ENCODE peak calls at places on chromosomes 16 and 17, in ten cellular contexts. A is uterus; V is sigmoid colon; P is activated T-helper 1 cell treated with anti-CD3 and anti-CD28 coated beads, Interleukin-12 subunit alpha, Interleukin-12 subunit beta, Interleukin-2, Interleukin-4 antibody, amounts not matched to agents 30 ng/mL and 10 ng/mL and 1 ng/mL, durations not matched to agents 14 hours and 24 hours and 36 hours; Q is amniotic epithelial cell; M is Kasumi-1; B is stimulated activated CD8-positive, alpha-beta memory T cell treated with anti-CD3 and anti-CD28 coated beads, Interleukin-7, amount 100 ng/mL, for 4 hours; I is EL; E is NCI-H1417; T is NCI-H2081 treated with DMSO at 0.1 percent for 48 hours. L is an unnamed sample.

GRCh38 chr17:64786337-64786736 is 124.2 kb upstream of the SMURF2 start:
- DNase-seq in A (no peak), V (peak; percentile 57), B (no peak), I (no peak), Q (no peak), M (no peak), P (no peak), E (no peak), T (no peak), L (no peak)

GRCh38 chr17:73420897-73421296 is 109.1 kb upstream of the CDC42EP4 start:
- DNase-seq in A (no peak), T (no peak), M (no peak), V (peak; percentile 28), B (no peak), I (peak; percentile 30), P (no peak), E (no peak), Q (peak; percentile 15), L (peak; percentile 68)

GRCh38 chr17:10842658-10843057 is 4.8 kb upstream of the PIRT start:
- DNase-seq in T (no peak), P (no peak), I (no peak), A (no peak), Q (no peak), M (no peak), B (no peak), E (no peak), V (no peak), L (no peak)

GRCh38 chr17:38451840-38452529 is 23.7 kb downstream of the ARHGAP23 start:
- DNase-seq in Q (peak; percentile 95), P (no peak), M (peak; percentile 93), A (peak; percentile 79), E (no peak), T (no peak), V (no peak), B (no peak), I (peak; percentile 98), L (no peak)

GRCh38 chr17:75131278-75132017 is at the start of gene NT5C:
- DNase-seq in P (peak; percentile 70), V (peak; percentile 91), T (peak; percentile 26), E (peak; percentile 93), Q (peak; percentile 71), A (peak; percentile 80), B (no peak), M (peak; percentile 81), I (peak; percentile 86), L (peak; percentile 92)

GRCh38 chr17:7587420-7587786 is 2.5 kb downstream of the SOX15 start:
- DNase-seq in B (no peak), M (peak; percentile 59), T (no peak), A (no peak), I (peak; percentile 96), E (no peak), V (no peak), Q (peak; percentile 94), P (no peak), L (no peak)

GRCh38 chr16:78768723-78769122 is 669.3 kb downstream of the WWOX start:
- DNase-seq in Q (no peak), M (no peak), I (no peak), V (no peak), B (no peak), T (no peak), A (no peak), P (peak; percentile 16), E (no peak), L (no peak)

GRCh38 chr16:23505180-23505665 is 5.1 kb downstream of the GGA2 start:
- DNase-seq in T (no peak), V (no peak), E (no peak), A (no peak), Q (no peak), M (no peak), B (no peak), P (no peak), I (no peak), L (no peak)

GRCh38 chr16:50446861-50447260 is 78.1 kb upstream of the BRD7 start:
- DNase-seq in T (no peak), V (peak; percentile 39), A (no peak), I (no peak), B (no peak), M (no peak), Q (no peak), E (no peak), P (no peak), L (no peak)

GRCh38 chr17:64358261-64358788 is 32.3 kb downstream of the PECAM1 start:
- DNase-seq in Q (peak; percentile 7), M (no peak), V (peak; percentile 56), A (no peak), E (peak; percentile 64), P (no peak), T (peak; percentile 7), I (peak; percentile 18), B (no peak), L (peak; percentile 78)

GRCh38 chr16:11349599-11350276 is 4.5 kb downstream of the RMI2 start:
- DNase-seq in A (peak; percentile 47), M (peak; percentile 36), V (peak; percentile 88), I (peak; percentile 81), B (no peak), T (no peak), P (no peak), Q (no peak), E (no peak), L (no peak)

GRCh38 chr17:34236341-34236892 is 18.7 kb upstream of the CCL2 start:
- DNase-seq in T (no peak), V (no peak), I (no peak), P (no peak), B (no peak), E (no peak), M (no peak), A (no peak), Q (no peak), L (no peak)

GRCh38 chr16:4750896-4751295 is 16.1 kb downstream of the ZNF500 start:
- DNase-seq in Q (no peak), E (no peak), V (no peak), T (no peak), P (no peak), B (no peak), I (no peak), A (no peak), M (no peak), L (no peak)

GRCh38 chr16:48542020-48542473 is 67.9 kb downstream of the N4BP1 start:
- DNase-seq in Q (peak; percentile 44), A (no peak), B (no peak), T (no peak), P (no peak), I (peak; percentile 42), M (peak; percentile 67), V (peak; percentile 76), E (no peak), L (peak; percentile 59)

GRCh38 chr17:83189673-83190385 is 110.4 kb downstream of the METRNL start:
- DNase-seq in Q (peak; percentile 32), I (peak; percentile 80), E (no peak), B (no peak), A (peak; percentile 18), T (no peak), P (peak; percentile 0), M (no peak), V (peak; percentile 79), L (no peak)

GRCh38 chr16:54503011-54503410 is 216.4 kb upstream of the IRX3 start:
- DNase-seq in A (no peak), E (no peak), I (no peak), T (no peak), V (no peak), M (no peak), P (no peak), B (no peak), Q (no peak), L (peak; percentile 18)

GRCh38 chr17:80474933-80475915 is 1.2 kb downstream of the NPTX1 start:
- DNase-seq in T (no peak), Q (no peak), M (no peak), A (no peak), P (no peak), E (peak; percentile 38), V (no peak), I (no peak), B (no peak), L (no peak)

GRCh38 chr17:40121191-40121885 is 433 bp upstream of the MSL1 start:
- DNase-seq in B (no peak), M (peak; percentile 17), Q (peak; percentile 59), V (peak; percentile 83), E (peak; percentile 79), T (no peak), A (peak; percentile 65), I (peak; percentile 60), P (no peak), L (no peak)

GRCh38 chr17:38898812-38899348 is 26.5 kb upstream of the LASP1NB start:
- DNase-seq in V (no peak), P (peak; percentile 75), I (no peak), M (peak; percentile 92), Q (peak; percentile 53), E (no peak), A (no peak), T (no peak), B (peak; percentile 85), L (no peak)

GRCh38 chr17:17200831-17201230 is 5.3 kb downstream of the PLD6 start:
- DNase-seq in M (no peak), V (peak; percentile 91), A (peak; percentile 42), P (no peak), E (no peak), T (no peak), B (no peak), I (no peak), Q (no peak), L (no peak)

L was measured in SHP77.